ENCODE peak calls at places on chromosomes 2 and 18, in five cellular contexts. M is thoracic aorta; G is activated T-cell treated with anti-CD3 and anti-CD28 coated beads, Interleukin-2, amount 50 U/mL, for 72 hours; Z is ascending aorta; C is NCI-H1105 treated with DMSO at 0.1 percent for 48 hours. A is an unnamed sample.

GRCh38 chr2:236853558-236853957 is 232.1 kb upstream of the COPS8 start:
- DNase-seq in M (no peak), G (no peak), Z (peak; percentile 50), C (no peak), A (no peak)

GRCh38 chr18:41645600-41646360 is 309.3 kb upstream of the PIK3C3 start:
- DNase-seq in M (no peak), G (no peak), Z (no peak), C (peak; percentile 41), A (no peak)

GRCh38 chr18:80147037-80147417 is 38.0 kb downstream of the ADNP2 start:
- DNase-seq in M (no peak), G (no peak), Z (no peak), C (peak; percentile 44), A (no peak)

GRCh38 chr18:9081940-9082339 is 20.6 kb upstream of the NDUFV2 start:
- DNase-seq in M (no peak), G (peak; percentile 80), Z (no peak), C (no peak), A (no peak)

GRCh38 chr2:63003349-63003748 is 47.3 kb upstream of the OTX1 start:
- DNase-seq in M (no peak), G (no peak), Z (no peak), C (peak; percentile 67), A (no peak)

GRCh38 chr2:127193164-127193947 is 26.7 kb downstream of the CYP27C1 start:
- DNase-seq in M (no peak), G (no peak), Z (no peak), C (no peak), A (no peak)

GRCh38 chr18:286515-287310 is 18.9 kb upstream of the THOC1 start:
- DNase-seq in M (no peak), G (no peak), Z (no peak), C (no peak), A (no peak)

GRCh38 chr18:3624818-3625716 is 175.1 kb downstream of the TGIF1 start:
- DNase-seq in M (no peak), G (peak; percentile 83), Z (peak; percentile 86), C (no peak), A (no peak)

GRCh38 chr2:26355038-26355995 is 8.7 kb upstream of the ADGRF3 start:
- DNase-seq in M (no peak), G (peak; percentile 27), Z (no peak), C (no peak), A (no peak)

GRCh38 chr2:175259164-175259563 is 77.7 kb upstream of the ATP5MC3 start:
- DNase-seq in M (no peak), G (no peak), Z (no peak), C (no peak), A (no peak)

GRCh38 chr2:15432642-15433261 is 128.4 kb downstream of the NBAS start:
- DNase-seq in M (no peak), G (no peak), Z (no peak), C (no peak), A (no peak)

GRCh38 chr2:43038034-43038719 is 188.2 kb downstream of the ZFP36L2 start:
- DNase-seq in M (no peak), G (no peak), Z (no peak), C (no peak), A (no peak)

GRCh38 chr2:46042711-46043110 is 254.5 kb upstream of the EPAS1 start:
- DNase-seq in M (no peak), G (no peak), Z (no peak), C (no peak), A (no peak)

GRCh38 chr2:132975490-132976105 is 305.6 kb upstream of the LYPD1 start:
- DNase-seq in M (no peak), G (no peak), Z (no peak), C (no peak), A (no peak)

GRCh38 chr2:102041351-102041750 is 49.6 kb downstream of the IL1R2 start:
- DNase-seq in M (no peak), G (no peak), Z (peak; percentile 78), C (no peak), A (no peak)

GRCh38 chr2:183505911-183506310 is 381.7 kb downstream of the NUP35 start:
- DNase-seq in M (no peak), G (no peak), Z (no peak), C (no peak), A (no peak)

GRCh38 chr18:3885209-3885792 is 435.3 kb downstream of the TGIF1 start:
- DNase-seq in M (no peak), G (no peak), Z (no peak), C (no peak), A (no peak)

GRCh38 chr18:9683418-9684396 is 24.4 kb upstream of the RAB31 start:
- DNase-seq in M (no peak), G (no peak), Z (peak; percentile 67), C (no peak), A (peak; percentile 1)

GRCh38 chr2:102839668-102840388 is 78.0 kb downstream of the TMEM182 start:
- DNase-seq in M (no peak), G (peak; percentile 13), Z (no peak), C (peak; percentile 50), A (no peak)

GRCh38 chr2:190974629-190975361 is 39.2 kb downstream of the STAT1 start:
- DNase-seq in M (no peak), G (no peak), Z (no peak), C (no peak), A (no peak)

GRCh38 chr2:172403881-172404470 is 23.4 kb upstream of the ITGA6 start:
- DNase-seq in M (no peak), G (no peak), Z (no peak), C (no peak), A (no peak)

GRCh38 chr2:171334171-171334570 is 99.6 kb downstream of the METTL8 start:
- DNase-seq in M (no peak), G (no peak), Z (no peak), C (peak; percentile 9), A (no peak)

GRCh38 chr18:79068299-79068945 is 772 bp upstream of the ATP9B start:
- DNase-seq in M (no peak), G (peak; percentile 22), Z (no peak), C (no peak), A (no peak)

GRCh38 chr2:220275454-220275853 is 648.0 kb downstream of the SLC4A3 start:
- DNase-seq in M (no peak), G (no peak), Z (no peak), C (no peak), A (no peak)

GRCh38 chr2:72024451-72025175 is 123.0 kb downstream of the CYP26B1 start:
- DNase-seq in M (no peak), G (no peak), Z (peak; percentile 53), C (peak; percentile 35), A (no peak)

GRCh38 chr2:206937519-206937918 is 1.8 kb upstream of the CPO start:
- DNase-seq in M (no peak), G (no peak), Z (no peak), C (no peak), A (no peak)

A was measured in GOT3.